ENCODE peak calls at places on chromosomes 11 and 22, in four cellular contexts. F, P, U and N are unnamed samples.
A peak's percentile ranks its signal among the peaks of the same experiment; 100 is the strongest.

GRCh38 chr11:66843776-66844495 is 695 bp downstream of the RCE1 start:
- DNase-seq in U (peak; percentile 2), P (no peak), F (no peak), N (no peak)

GRCh38 chr11:97746832-97747231 is 1273.9 kb upstream of the CNTN5 start:
- DNase-seq in U (no peak), F (no peak), P (no peak), N (peak; percentile 8)

GRCh38 chr11:135022430-135022829 is 610.4 kb upstream of the B3GAT1 start:
- DNase-seq in U (no peak), P (no peak), F (no peak), N (peak; percentile 20)

GRCh38 chr22:36193171-36193570 is 8.4 kb downstream of the APOL4 start:
- DNase-seq in F (no peak), P (no peak), U (no peak), N (no peak)

GRCh38 chr22:49930596-49931412 is 12.4 kb downstream of the CRELD2 start:
- DNase-seq in P (peak; percentile 79), U (peak; percentile 93), F (peak; percentile 70), N (peak; percentile 88)

GRCh38 chr22:36540867-36541642 is 12.1 kb upstream of the EIF3D start:
- DNase-seq in F (peak; percentile 38), P (no peak), U (no peak), N (no peak)

GRCh38 chr11:85810871-85811611 is at the start of gene SYTL2:
- DNase-seq in F (peak; percentile 16), U (peak; percentile 80), P (peak; percentile 66), N (peak; percentile 73)

GRCh38 chr11:61951484-61952135 is 1.5 kb downstream of the BEST1 start:
- DNase-seq in U (no peak), P (no peak), F (no peak), N (no peak)

GRCh38 chr11:10564692-10565318 is 3.7 kb downstream of the LYVE1 start:
- DNase-seq in U (peak; percentile 32), F (peak; percentile 46), P (no peak), N (peak; percentile 46)

GRCh38 chr11:114785820-114786219 is 107.5 kb downstream of the NXPE2 start:
- DNase-seq in P (no peak), U (no peak), F (no peak), N (no peak)

GRCh38 chr11:44622190-44622650 is 56.8 kb downstream of the CD82 start:
- DNase-seq in F (no peak), P (no peak), U (peak; percentile 1), N (no peak)

GRCh38 chr22:28505416-28506156 is 174.1 kb downstream of the TTC28 start:
- DNase-seq in P (no peak), F (no peak), U (no peak), N (no peak)

GRCh38 chr22:28441720-28442263 is 237.8 kb downstream of the TTC28 start:
- DNase-seq in F (no peak), U (peak; percentile 27), P (no peak), N (no peak)

GRCh38 chr11:79461144-79461543 is 20.3 kb upstream of the TENM4 start:
- DNase-seq in F (peak; percentile 49), P (no peak), U (peak; percentile 53), N (peak; percentile 58)